ENCODE peak calls at places on chromosome 12, in seven cellular contexts. One of them, this sample, is unnamed.

GRCh38 chr12:118704517-118704916 is 276.8 kb upstream of the SRRM4 start:
- DNase-seq in heart left ventricle: no peak
- DNase-seq in cardiac muscle cell: no peak
- DNase-seq in heart right ventricle: no peak
- DNase-seq in SK-N-SH: peak; percentile 39
- DNase-seq in body of pancreas: no peak
- DNase-seq in hepatocyte: no peak
- DNase-seq in this sample: no peak

GRCh38 chr12:16531623-16532022 is 74.3 kb downstream of the LMO3 start:
- DNase-seq in heart left ventricle: no peak
- DNase-seq in cardiac muscle cell: no peak
- DNase-seq in heart right ventricle: no peak
- DNase-seq in SK-N-SH: peak; percentile 4
- DNase-seq in body of pancreas: peak; percentile 46
- DNase-seq in hepatocyte: no peak
- DNase-seq in this sample: peak; percentile 7

GRCh38 chr12:19397534-19397933 is 41.8 kb upstream of the AEBP2 start:
- DNase-seq in heart left ventricle: no peak
- DNase-seq in cardiac muscle cell: no peak
- DNase-seq in heart right ventricle: no peak
- DNase-seq in SK-N-SH: no peak
- DNase-seq in body of pancreas: no peak
- DNase-seq in hepatocyte: no peak
- DNase-seq in this sample: peak; percentile 78

GRCh38 chr12:88986056-88986455 is 366.2 kb downstream of the DUSP6 start:
- DNase-seq in heart left ventricle: no peak
- DNase-seq in cardiac muscle cell: peak; percentile 65
- DNase-seq in heart right ventricle: no peak
- DNase-seq in SK-N-SH: no peak
- DNase-seq in body of pancreas: no peak
- DNase-seq in hepatocyte: no peak
- DNase-seq in this sample: no peak

GRCh38 chr12:100128509-100128908 is 14.2 kb downstream of the BLTP3B start:
- DNase-seq in heart left ventricle: no peak
- DNase-seq in cardiac muscle cell: peak; percentile 76
- DNase-seq in heart right ventricle: peak; percentile 28
- DNase-seq in SK-N-SH: peak; percentile 33
- DNase-seq in body of pancreas: peak; percentile 19
- DNase-seq in hepatocyte: peak; percentile 31
- DNase-seq in this sample: peak; percentile 17

GRCh38 chr12:19273482-19274330 is 144.2 kb downstream of the PLEKHA5 start:
- DNase-seq in heart left ventricle: peak; percentile 83
- DNase-seq in cardiac muscle cell: peak; percentile 98
- DNase-seq in heart right ventricle: peak; percentile 71
- DNase-seq in SK-N-SH: peak; percentile 48
- DNase-seq in body of pancreas: peak; percentile 72
- DNase-seq in hepatocyte: peak; percentile 63
- DNase-seq in this sample: peak; percentile 77

GRCh38 chr12:31477669-31478068 is 113.3 kb downstream of the DENND5B start:
- DNase-seq in heart left ventricle: no peak
- DNase-seq in cardiac muscle cell: no peak
- DNase-seq in heart right ventricle: no peak
- DNase-seq in SK-N-SH: no peak
- DNase-seq in body of pancreas: no peak
- DNase-seq in hepatocyte: no peak
- DNase-seq in this sample: no peak

GRCh38 chr12:19428261-19428660 is 11.0 kb upstream of the AEBP2 start:
- DNase-seq in heart left ventricle: no peak
- DNase-seq in cardiac muscle cell: peak; percentile 35
- DNase-seq in heart right ventricle: no peak
- DNase-seq in SK-N-SH: no peak
- DNase-seq in body of pancreas: no peak
- DNase-seq in hepatocyte: no peak
- DNase-seq in this sample: no peak

GRCh38 chr12:131897276-131897675 is 2.9 kb downstream of the ULK1 start:
- DNase-seq in heart left ventricle: no peak
- DNase-seq in cardiac muscle cell: no peak
- DNase-seq in heart right ventricle: peak; percentile 2
- DNase-seq in SK-N-SH: no peak
- DNase-seq in body of pancreas: no peak
- DNase-seq in hepatocyte: no peak
- DNase-seq in this sample: no peak

GRCh38 chr12:1313906-1314305 is 280.5 kb downstream of the FBXL14 start:
- DNase-seq in heart left ventricle: no peak
- DNase-seq in cardiac muscle cell: no peak
- DNase-seq in heart right ventricle: no peak
- DNase-seq in SK-N-SH: no peak
- DNase-seq in body of pancreas: no peak
- DNase-seq in hepatocyte: no peak
- DNase-seq in this sample: no peak

GRCh38 chr12:18634382-18634781 is 103.4 kb downstream of the PLCZ1 start:
- DNase-seq in heart left ventricle: no peak
- DNase-seq in cardiac muscle cell: no peak
- DNase-seq in heart right ventricle: no peak
- DNase-seq in SK-N-SH: no peak
- DNase-seq in body of pancreas: no peak
- DNase-seq in hepatocyte: no peak
- DNase-seq in this sample: no peak

GRCh38 chr12:115176741-115177400 is 492.9 kb upstream of the TBX3 start:
- DNase-seq in heart left ventricle: no peak
- DNase-seq in cardiac muscle cell: peak; percentile 42
- DNase-seq in heart right ventricle: no peak
- DNase-seq in SK-N-SH: peak; percentile 13
- DNase-seq in body of pancreas: no peak
- DNase-seq in hepatocyte: no peak
- DNase-seq in this sample: no peak

GRCh38 chr12:12600659-12601058 is 11.0 kb upstream of the CREBL2 start:
- DNase-seq in heart left ventricle: no peak
- DNase-seq in cardiac muscle cell: no peak
- DNase-seq in heart right ventricle: peak; percentile 18
- DNase-seq in SK-N-SH: no peak
- DNase-seq in body of pancreas: peak; percentile 65
- DNase-seq in hepatocyte: no peak
- DNase-seq in this sample: no peak

GRCh38 chr12:11542599-11542998 is 106.9 kb upstream of the ETV6 start:
- DNase-seq in heart left ventricle: no peak
- DNase-seq in cardiac muscle cell: peak; percentile 2
- DNase-seq in heart right ventricle: no peak
- DNase-seq in SK-N-SH: no peak
- DNase-seq in body of pancreas: no peak
- DNase-seq in hepatocyte: no peak
- DNase-seq in this sample: no peak

GRCh38 chr12:1531160-1531653 is 63.2 kb downstream of the FBXL14 start:
- DNase-seq in heart left ventricle: no peak
- DNase-seq in cardiac muscle cell: no peak
- DNase-seq in heart right ventricle: no peak
- DNase-seq in SK-N-SH: no peak
- DNase-seq in body of pancreas: no peak
- DNase-seq in hepatocyte: no peak
- DNase-seq in this sample: no peak

GRCh38 chr12:72323881-72324280 is 51.7 kb downstream of the TRHDE start:
- DNase-seq in heart left ventricle: no peak
- DNase-seq in cardiac muscle cell: no peak
- DNase-seq in heart right ventricle: no peak
- DNase-seq in SK-N-SH: no peak
- DNase-seq in body of pancreas: no peak
- DNase-seq in hepatocyte: no peak
- DNase-seq in this sample: no peak

GRCh38 chr12:64621257-64621942 is 11.1 kb downstream of the RASSF3 start:
- DNase-seq in heart left ventricle: no peak
- DNase-seq in cardiac muscle cell: peak; percentile 34
- DNase-seq in heart right ventricle: no peak
- DNase-seq in SK-N-SH: no peak
- DNase-seq in body of pancreas: no peak
- DNase-seq in hepatocyte: peak; percentile 19
- DNase-seq in this sample: no peak

GRCh38 chr12:103530352-103530751 is 34.6 kb upstream of the C12orf42 start:
- DNase-seq in heart left ventricle: no peak
- DNase-seq in cardiac muscle cell: no peak
- DNase-seq in heart right ventricle: no peak
- DNase-seq in SK-N-SH: no peak
- DNase-seq in body of pancreas: no peak
- DNase-seq in hepatocyte: no peak
- DNase-seq in this sample: no peak

GRCh38 chr12:28033538-28033915 is 61.0 kb upstream of the PTHLH start:
- DNase-seq in heart left ventricle: no peak
- DNase-seq in cardiac muscle cell: no peak
- DNase-seq in heart right ventricle: no peak
- DNase-seq in SK-N-SH: no peak
- DNase-seq in body of pancreas: no peak
- DNase-seq in hepatocyte: no peak
- DNase-seq in this sample: peak; percentile 62

GRCh38 chr12:28032811-28033537 is 60.4 kb upstream of the PTHLH start:
- DNase-seq in heart left ventricle: no peak
- DNase-seq in cardiac muscle cell: no peak
- DNase-seq in heart right ventricle: no peak
- DNase-seq in SK-N-SH: no peak
- DNase-seq in body of pancreas: no peak
- DNase-seq in hepatocyte: no peak
- DNase-seq in this sample: peak; percentile 77

GRCh38 chr12:28040251-28040650 is 67.7 kb upstream of the PTHLH start:
- DNase-seq in heart left ventricle: no peak
- DNase-seq in cardiac muscle cell: no peak
- DNase-seq in heart right ventricle: no peak
- DNase-seq in SK-N-SH: no peak
- DNase-seq in body of pancreas: no peak
- DNase-seq in hepatocyte: no peak
- DNase-seq in this sample: no peak

GRCh38 chr12:28034271-28034670 is 61.7 kb upstream of the PTHLH start:
- DNase-seq in heart left ventricle: no peak
- DNase-seq in cardiac muscle cell: no peak
- DNase-seq in heart right ventricle: no peak
- DNase-seq in SK-N-SH: no peak
- DNase-seq in body of pancreas: no peak
- DNase-seq in hepatocyte: no peak
- DNase-seq in this sample: no peak

DNA sequence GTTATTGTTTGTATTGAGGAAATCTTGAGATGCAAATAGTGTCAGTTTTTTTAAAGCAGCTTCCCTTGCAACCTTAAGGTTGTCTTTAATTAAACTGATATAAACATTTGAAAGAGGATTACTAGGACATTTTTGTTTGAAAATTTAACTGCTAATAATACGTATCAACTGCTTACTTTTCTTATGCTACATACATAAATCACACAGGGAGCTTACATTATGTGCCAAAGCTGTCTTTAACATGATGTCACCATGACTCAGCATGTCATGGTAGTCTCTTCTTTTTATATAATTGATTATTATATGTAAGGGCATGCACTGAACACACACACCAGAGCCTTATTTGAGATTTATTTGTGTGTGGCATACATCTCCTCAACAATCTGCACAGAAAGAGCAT is 63.0 kb upstream of the PTHLH start:
- DNase-seq in heart left ventricle: no peak
- DNase-seq in cardiac muscle cell: peak; percentile 41
- DNase-seq in heart right ventricle: no peak
- DNase-seq in SK-N-SH: no peak
- DNase-seq in body of pancreas: no peak
- DNase-seq in hepatocyte: no peak
- DNase-seq in this sample: peak; percentile 53
- H3K27ac ChIP-seq in heart left ventricle: no peak overlapping the region
- H3K27ac ChIP-seq in cardiac muscle cell: no peak overlapping the region
- H3K27ac ChIP-seq in heart right ventricle: no peak overlapping the region
- H3K27ac ChIP-seq in SK-N-SH: no peak overlapping the region
- H3K27ac ChIP-seq in body of pancreas: no peak overlapping the region
- H3K27ac ChIP-seq in hepatocyte: no peak overlapping the region
- H3K27ac ChIP-seq in this sample: no peak overlapping the region

GRCh38 chr12:125454786-125455450 is 389.7 kb downstream of the AACS start:
- DNase-seq in heart left ventricle: no peak
- DNase-seq in cardiac muscle cell: no peak
- DNase-seq in heart right ventricle: no peak
- DNase-seq in SK-N-SH: no peak
- DNase-seq in body of pancreas: no peak
- DNase-seq in hepatocyte: no peak
- DNase-seq in this sample: no peak

GRCh38 chr12:125451408-125451807 is 386.2 kb downstream of the AACS start:
- DNase-seq in heart left ventricle: no peak
- DNase-seq in cardiac muscle cell: no peak
- DNase-seq in heart right ventricle: no peak
- DNase-seq in SK-N-SH: no peak
- DNase-seq in body of pancreas: no peak
- DNase-seq in hepatocyte: no peak
- DNase-seq in this sample: no peak

GRCh38 chr12:125453751-125454150 is 388.5 kb downstream of the AACS start:
- DNase-seq in heart left ventricle: no peak
- DNase-seq in cardiac muscle cell: no peak
- DNase-seq in heart right ventricle: no peak
- DNase-seq in SK-N-SH: no peak
- DNase-seq in body of pancreas: no peak
- DNase-seq in hepatocyte: no peak
- DNase-seq in this sample: no peak

DNA sequence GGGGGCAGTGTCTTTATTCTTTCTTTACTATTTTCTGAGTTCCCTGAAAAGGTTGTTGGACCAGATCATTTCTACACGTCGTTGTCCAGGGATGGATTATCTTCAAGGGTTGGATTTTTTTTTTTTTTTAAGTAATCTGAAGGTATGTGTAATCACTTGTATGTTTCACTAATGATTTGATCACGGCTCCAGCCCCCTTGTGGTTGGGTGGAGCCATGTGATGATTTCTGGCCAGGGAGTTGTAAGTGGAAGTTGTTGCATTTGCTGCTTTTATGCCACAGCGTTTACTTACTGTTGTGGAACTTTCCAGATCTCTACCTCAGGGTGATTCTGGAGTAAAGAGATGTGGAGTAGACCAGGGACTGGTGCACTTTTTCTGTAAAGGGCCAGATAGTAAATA is 390.3 kb downstream of the AACS start:
- DNase-seq in heart left ventricle: no peak
- DNase-seq in cardiac muscle cell: no peak
- DNase-seq in heart right ventricle: no peak
- DNase-seq in SK-N-SH: no peak
- DNase-seq in body of pancreas: no peak
- DNase-seq in hepatocyte: no peak
- DNase-seq in this sample: no peak
- TF ChIP-seq CTCF in heart left ventricle: no peak
- TF ChIP-seq CTCF in cardiac muscle cell: no peak
- TF ChIP-seq CTCF in heart right ventricle: no peak
- TF ChIP-seq CTCF in SK-N-SH: no peak
- TF ChIP-seq CTCF in body of pancreas: no peak
- TF ChIP-seq CTCF in hepatocyte: no peak
- TF ChIP-seq CTCF in this sample: no peak

GRCh38 chr12:53127169-53127568 is 23.9 kb downstream of the SOAT2 start:
- DNase-seq in heart left ventricle: no peak
- DNase-seq in cardiac muscle cell: no peak
- DNase-seq in heart right ventricle: no peak
- DNase-seq in SK-N-SH: no peak
- DNase-seq in body of pancreas: no peak
- DNase-seq in hepatocyte: no peak
- DNase-seq in this sample: no peak
- H3K27ac ChIP-seq in heart left ventricle: no peak overlapping the region
- H3K27ac ChIP-seq in cardiac muscle cell: no peak overlapping the region
- H3K27ac ChIP-seq in heart right ventricle: no peak overlapping the region
- H3K27ac ChIP-seq in SK-N-SH: no peak overlapping the region
- H3K27ac ChIP-seq in body of pancreas: no peak overlapping the region
- H3K27ac ChIP-seq in hepatocyte: no peak overlapping the region
- H3K27ac ChIP-seq in this sample: no peak overlapping the region

DNA sequence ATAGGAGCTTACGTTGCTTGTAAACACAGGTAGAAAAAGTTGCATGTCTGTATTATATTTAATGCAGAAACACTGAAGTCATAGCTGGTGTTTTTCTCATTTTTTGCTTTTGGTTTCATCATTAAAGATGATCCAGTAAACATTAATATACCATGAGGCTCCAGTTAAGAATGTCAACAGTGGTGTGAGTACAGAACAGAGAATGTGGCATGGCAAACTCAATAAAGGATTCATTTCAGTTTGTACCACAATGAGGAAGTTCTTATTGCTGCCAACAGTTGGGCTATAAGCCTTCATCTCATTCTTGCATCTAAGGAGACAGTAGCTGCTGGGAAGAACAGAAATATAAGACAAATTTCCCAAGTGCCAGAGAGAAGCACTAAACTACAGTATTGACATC is 72.1 kb upstream of the ST8SIA1 start:
- DNase-seq in heart left ventricle: no peak
- DNase-seq in cardiac muscle cell: no peak
- DNase-seq in heart right ventricle: no peak
- DNase-seq in SK-N-SH: no peak
- DNase-seq in body of pancreas: no peak
- DNase-seq in hepatocyte: no peak
- DNase-seq in this sample: no peak
- TF ChIP-seq CTCF in heart left ventricle: no peak
- TF ChIP-seq CTCF in cardiac muscle cell: no peak
- TF ChIP-seq CTCF in heart right ventricle: no peak
- TF ChIP-seq CTCF in SK-N-SH: no peak
- TF ChIP-seq CTCF in body of pancreas: no peak
- TF ChIP-seq CTCF in hepatocyte: no peak
- TF ChIP-seq CTCF in this sample: no peak